ENCODE peak calls at places on chromosomes 1 and 21, in five cellular contexts. R is DMS 273 treated with DMSO at 0.1 percent for 48 hours, F is pulmonary artery endothelial cell, B is endodermal cell, S is dorsolateral prefrontal cortex. Q is an unnamed sample.

GRCh38 chr1:25425098-25426085 is 4.8 kb upstream of the RHCE start:
- DNase-seq in R (no peak), S (no peak), B (no peak), F (no peak), Q (no peak)

GRCh38 chr1:36528361-36529349 is 45.9 kb upstream of the CSF3R start:
- DNase-seq in B (peak; percentile 81), S (no peak), R (no peak), F (no peak), Q (no peak)

GRCh38 chr1:167631987-167632680 is 2.1 kb downstream of the RCSD1 start:
- DNase-seq in B (peak; percentile 40), F (no peak), R (no peak), S (no peak), Q (peak; percentile 41)

GRCh38 chr1:150280138-150280707 is 2.1 kb upstream of the CIART start:
- DNase-seq in R (no peak), S (no peak), B (no peak), F (no peak), Q (no peak)

GRCh38 chr21:40830836-40831235 is 16.1 kb downstream of the DSCAM start:
- DNase-seq in R (no peak), B (peak; percentile 63), F (no peak), S (no peak), Q (no peak)

GRCh38 chr1:29786791-29787732 is 550.7 kb downstream of the PTPRU start:
- DNase-seq in F (no peak), S (no peak), B (no peak), R (no peak), Q (no peak)

GRCh38 chr21:37871121-37871862 is 45.0 kb downstream of the KCNJ6 start:
- DNase-seq in F (no peak), S (no peak), R (peak; percentile 67), B (no peak), Q (no peak)

GRCh38 chr1:117389284-117389683 is 22.0 kb downstream of the MAN1A2 start:
- DNase-seq in R (no peak), F (no peak), B (no peak), S (no peak), Q (no peak)

GRCh38 chr1:3668585-3669300 is 16.4 kb downstream of the TP73 start:
- DNase-seq in F (no peak), S (no peak), R (peak; percentile 44), B (peak; percentile 93), Q (no peak)

GRCh38 chr1:61647142-61647541 is 77.8 kb downstream of the TM2D1 start:
- DNase-seq in F (no peak), B (no peak), S (no peak), R (no peak), Q (no peak)

GRCh38 chr1:232891116-232891515 is 59.3 kb upstream of the NTPCR start:
- DNase-seq in B (no peak), R (no peak), S (no peak), F (no peak), Q (no peak)

GRCh38 chr1:39124282-39124681 is 80.2 kb upstream of the MACF1 start:
- DNase-seq in F (no peak), R (no peak), B (no peak), S (no peak), Q (no peak)

GRCh38 chr1:202600432-202601041 is 109.7 kb downstream of the SYT2 start:
- DNase-seq in R (no peak), S (no peak), B (no peak), F (no peak), Q (no peak)

GRCh38 chr1:246567258-246568235 is 1.3 kb downstream of the CNST start:
- DNase-seq in S (no peak), F (no peak), R (no peak), B (no peak), Q (no peak)

GRCh38 chr1:76074321-76075187 is at the start of gene ST6GALNAC3:
- DNase-seq in B (peak; percentile 96), R (peak; percentile 65), F (peak; percentile 2), S (peak; percentile 74), Q (peak; percentile 64)

GRCh38 chr1:160489513-160490261 is 33.4 kb downstream of the SLAMF6 start:
- DNase-seq in B (no peak), F (no peak), R (no peak), S (no peak), Q (no peak)

GRCh38 chr1:6770727-6771567 is 14.3 kb upstream of the CAMTA1 start:
- DNase-seq in R (no peak), B (peak; percentile 66), F (no peak), S (no peak), Q (no peak)

GRCh38 chr1:23013657-23014056 is 2.0 kb downstream of the TEX46 start:
- DNase-seq in S (no peak), F (no peak), R (peak; percentile 27), B (peak; percentile 73), Q (no peak)

GRCh38 chr1:152479792-152480595 is 30.6 kb upstream of the LCE5A start:
- DNase-seq in S (no peak), B (peak; percentile 66), R (no peak), F (no peak), Q (peak; percentile 47)

Q was measured in activated effector memory CD4-positive, alpha-beta T cell treated with Interleukin-2 at 50 U/mL for 16 hours.